ENCODE peak calls at places on chromosomes 12 and 14, in ten cellular contexts. Z, J, B, H, A, R, Y, U, N and G are unnamed samples.
A peak's percentile ranks its signal among the peaks of the same experiment; 100 is the strongest.

GRCh38 chr14:72810201-72810600 is 83.7 kb downstream of the DPF3 start:
- DNase-seq in Z (no peak), J (no peak), B (no peak), H (no peak), A (no peak), R (no peak), Y (no peak), U (no peak), N (no peak), G (no peak)

GRCh38 chr12:65501093-65501621 is 222.7 kb downstream of the MSRB3 start:
- DNase-seq in Z (no peak), J (no peak), B (no peak), H (no peak), A (peak; percentile 56), R (no peak), Y (no peak), U (peak; percentile 48), N (peak; percentile 34), G (peak; percentile 12)

GRCh38 chr12:80241576-80242273 is 142.4 kb downstream of the OTOGL start:
- DNase-seq in Z (peak; percentile 45), J (no peak), B (no peak), H (no peak), A (no peak), R (no peak), Y (no peak), U (no peak), N (peak; percentile 81), G (no peak)

GRCh38 chr12:132710422-132711168 is at the start of gene PGAM5:
- DNase-seq in Z (peak; percentile 61), J (peak; percentile 93), B (peak; percentile 95), H (peak; percentile 77), A (peak; percentile 82), R (peak; percentile 65), Y (peak; percentile 79), U (peak; percentile 86), N (peak; percentile 81), G (peak; percentile 87)

GRCh38 chr12:52612431-52613290 is 5.7 kb downstream of the KRT73 start:
- DNase-seq in Z (no peak), J (no peak), B (no peak), H (no peak), A (no peak), R (no peak), Y (no peak), U (no peak), N (no peak), G (no peak)

GRCh38 chr14:20486700-20487401 is 17.6 kb downstream of the PNP start:
- DNase-seq in Z (no peak), J (no peak), B (no peak), H (no peak), A (no peak), R (no peak), Y (no peak), U (no peak), N (no peak), G (no peak)

GRCh38 chr12:65536876-65537661 is 258.6 kb downstream of the MSRB3 start:
- DNase-seq in Z (peak; percentile 99), J (no peak), B (peak; percentile 100), H (no peak), A (no peak), R (no peak), Y (peak; percentile 42), U (peak; percentile 99), N (peak; percentile 100), G (no peak)

GRCh38 chr12:868722-869121 is 80.8 kb downstream of the RAD52 start:
- DNase-seq in Z (no peak), J (peak; percentile 9), B (no peak), H (no peak), A (no peak), R (no peak), Y (peak; percentile 14), U (no peak), N (no peak), G (no peak)

GRCh38 chr12:66538970-66539369 is 139.9 kb downstream of the GRIP1 start:
- DNase-seq in Z (no peak), J (no peak), B (peak; percentile 79), H (no peak), A (no peak), R (no peak), Y (peak; percentile 59), U (no peak), N (no peak), G (no peak)

GRCh38 chr14:74579447-74580274 is 32.4 kb downstream of the LTBP2 start:
- DNase-seq in Z (no peak), J (no peak), B (peak; percentile 74), H (no peak), A (no peak), R (no peak), Y (no peak), U (peak; percentile 87), N (peak; percentile 83), G (no peak)

GRCh38 chr12:113194971-113195391 is 9.5 kb downstream of the RITA1 start:
- DNase-seq in Z (no peak), J (no peak), B (peak; percentile 64), H (no peak), A (no peak), R (no peak), Y (no peak), U (peak; percentile 68), N (peak; percentile 87), G (no peak)

GRCh38 chr12:48789858-48790326 is 1.0 kb upstream of the ADCY6 start:
- DNase-seq in Z (no peak), J (no peak), B (no peak), H (no peak), A (no peak), R (no peak), Y (no peak), U (no peak), N (no peak), G (no peak)